ENCODE peak calls at places on chromosomes 5 and 9, in four cellular contexts. Y is stomach, T is brain microvascular endothelial cell, N is transverse colon. D is an unnamed sample.

GRCh38 chr5:60960591-60960990 is 15.6 kb downstream of the NDUFAF2 start:
- DNase-seq in Y (no peak), N (no peak), T (peak), D (no peak)

GRCh38 chr9:129560849-129561248 is 60.1 kb downstream of the C9orf50 start:
- DNase-seq in N (no peak), T (no peak), Y (no peak), D (no peak)

GRCh38 chr5:134370306-134370870 is 981 bp upstream of the UBE2B start:
- DNase-seq in T (peak), Y (no peak), N (no peak), D (no peak)

GRCh38 chr5:150780816-150781221 is 2.3 kb downstream of the SMIM3 start:
- DNase-seq in T (peak), Y (no peak), N (peak), D (no peak)

GRCh38 chr5:12460493-12461261 is 556.4 kb upstream of the CTNND2 start:
- DNase-seq in N (no peak), Y (no peak), T (no peak), D (no peak)

GRCh38 chr5:112957970-112958773 is 18.4 kb upstream of the DCP2 start:
- DNase-seq in T (peak), N (peak), Y (peak), D (no peak)

GRCh38 chr5:17412760-17413671 is 85.0 kb upstream of the TAF11L2 start:
- DNase-seq in T (no peak), Y (no peak), N (no peak), D (no peak)

GRCh38 chr5:176360894-176361436 is 599 bp downstream of the KIAA1191 start:
- DNase-seq in N (peak), Y (no peak), T (peak), D (peak)

GRCh38 chr5:96913233-96913632 is 22.6 kb upstream of the LNPEP start:
- DNase-seq in T (no peak), Y (no peak), N (no peak), D (no peak)

GRCh38 chr5:147162740-147163139 is 72.1 kb upstream of the STK32A start:
- DNase-seq in N (no peak), Y (no peak), T (no peak), D (no peak)

GRCh38 chr9:32581512-32582143 is 8.7 kb upstream of the NDUFB6 start:
- DNase-seq in T (peak), N (no peak), Y (no peak), D (no peak)

GRCh38 chr5:24059006-24059405 is 551.6 kb downstream of the PRDM9 start:
- DNase-seq in N (no peak), T (no peak), Y (no peak), D (no peak)

GRCh38 chr9:124122813-124123462 is 111.4 kb downstream of the LHX2 start:
- DNase-seq in N (no peak), T (no peak), Y (no peak), D (no peak)

GRCh38 chr9:133864011-133864410 is 125.9 kb upstream of the SARDH start:
- DNase-seq in T (no peak), Y (no peak), N (no peak), D (no peak)

GRCh38 chr9:114072181-114073140 is 5.6 kb downstream of the AMBP start:
- DNase-seq in N (peak), T (no peak), Y (peak), D (peak)

GRCh38 chr9:80085668-80086067 is 513.9 kb downstream of the TLE4 start:
- DNase-seq in N (no peak), Y (no peak), T (no peak), D (no peak)

DNA sequence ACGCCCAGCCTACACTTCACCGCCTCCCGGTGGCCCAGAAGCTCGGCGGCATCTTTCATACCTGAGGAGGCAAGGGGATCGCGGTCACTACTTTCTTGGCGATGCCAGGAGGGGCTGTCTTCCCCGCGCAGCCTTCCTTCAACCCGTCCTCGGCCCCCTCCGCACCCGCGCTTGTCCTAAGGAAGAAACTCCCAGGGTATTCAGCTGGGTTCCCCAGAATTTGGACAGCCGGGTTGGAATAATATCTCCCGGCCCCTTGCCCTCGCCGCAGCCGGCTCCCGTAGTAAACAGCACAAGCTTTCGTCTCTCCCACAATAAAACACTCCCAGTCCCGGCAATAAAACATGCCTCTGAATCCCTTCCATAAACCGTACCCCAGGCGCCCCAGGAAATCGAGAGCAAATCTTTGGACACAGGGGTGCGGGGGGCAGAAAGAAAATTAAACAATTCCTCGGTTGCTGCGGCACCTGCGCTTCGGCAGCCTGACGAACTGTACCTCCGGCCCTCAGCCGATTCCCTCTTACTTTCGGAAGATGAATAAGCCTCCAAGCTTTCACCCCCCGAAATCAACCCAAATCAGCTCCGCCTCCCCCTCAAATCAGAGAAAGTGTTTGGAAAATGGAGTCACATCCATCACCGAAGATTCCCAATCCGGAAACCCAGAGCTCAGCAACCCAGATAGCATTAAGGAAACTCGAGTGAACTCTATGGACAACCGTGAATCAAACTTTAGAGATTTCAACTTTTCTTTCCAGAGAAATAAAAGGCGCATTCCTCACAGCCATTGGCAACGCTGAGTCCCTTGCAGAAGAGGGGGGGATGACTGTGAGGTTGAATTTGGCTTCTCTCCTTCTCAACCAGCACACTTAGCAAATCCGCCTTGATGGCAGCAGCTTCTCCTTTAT is 1.1 kb downstream of the OTP start:
- DNase-seq in T (no peak), N (no peak), Y (no peak), D (no peak)
- H3K4me3 ChIP-seq in T (no peak), N (no peak), Y (peak), D (peak)

GRCh38 chr5:179762079-179762780 is 29.6 kb downstream of the MAML1 start:
- DNase-seq in T (peak), Y (no peak), N (peak), D (no peak)
- H3K27ac ChIP-seq in T (peak), Y (peak), N (peak), D (no peak)

GRCh38 chr5:56950626-56951130 is 1.2 kb downstream of the MIER3 start:
- DNase-seq in T (peak), N (peak), Y (peak), D (peak)
- TF ChIP-seq CTCF in T (no peak), N (no peak), Y (no peak), D (no peak)

DNA sequence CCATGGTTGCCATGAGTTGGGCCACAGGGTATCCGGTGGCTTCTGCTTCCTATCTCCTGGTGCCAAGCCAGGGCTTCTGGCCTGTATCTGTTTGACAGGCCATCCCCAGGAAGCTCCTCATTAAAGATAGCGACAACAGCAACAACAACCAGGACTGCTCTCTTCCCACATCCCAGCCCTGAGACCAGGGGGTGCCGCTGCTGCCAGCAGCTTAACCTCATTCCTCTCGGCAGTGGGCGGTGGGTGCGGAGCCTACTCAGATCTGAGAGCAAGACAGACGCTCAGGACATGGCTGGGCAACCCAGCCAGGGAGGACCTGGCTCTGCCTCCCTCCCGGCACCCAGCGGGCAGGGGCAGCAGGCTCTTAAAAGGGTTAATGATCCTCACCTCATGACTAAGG is 98.3 kb downstream of the PSD2 start:
- DNase-seq in T (no peak), Y (no peak), N (no peak), D (no peak)
- H3K4me3 ChIP-seq in T (no peak), Y (no peak), N (no peak), D (no peak)

GRCh38 chr5:56066931-56067450 is 72.2 kb upstream of the IL6ST start:
- DNase-seq in T (no peak), Y (no peak), N (no peak), D (no peak)

GRCh38 chr5:56075361-56075760 is 80.6 kb upstream of the IL6ST start:
- DNase-seq in N (peak), Y (no peak), T (no peak), D (no peak)

GRCh38 chr5:56069652-56070226 is 75.0 kb upstream of the IL6ST start:
- DNase-seq in T (no peak), Y (no peak), N (no peak), D (no peak)

GRCh38 chr5:56072863-56073777 is 78.4 kb upstream of the IL6ST start:
- DNase-seq in Y (no peak), T (no peak), N (no peak), D (no peak)

GRCh38 chr5:56070795-56071539 is 76.2 kb upstream of the IL6ST start:
- DNase-seq in T (no peak), N (no peak), Y (no peak), D (no peak)
- H3K27ac ChIP-seq in T (no peak), N (peak), Y (peak), D (peak)

GRCh38 chr5:133111299-133111698 is 59.5 kb downstream of the HSPA4 start:
- DNase-seq in N (peak), Y (peak), T (peak), D (peak)
- TF ChIP-seq CTCF in N (peak), Y (peak), T (peak), D (peak)